ENCODE peak calls at places on chromosomes 13 and 19, in seven cellular contexts. H, Q, Z, R, B, V and X are unnamed samples.

GRCh38 chr19:39388657-39389056 is 2.2 kb downstream of the PAF1 start:
- DNase-seq in R (no peak), Z (no peak), B (no peak), H (no peak), V (no peak), Q (no peak), X (no peak)

GRCh38 chr19:29690842-29691241 is 24.2 kb downstream of the C19orf12 start:
- DNase-seq in Z (peak), R (no peak), V (no peak), B (peak), H (no peak), Q (no peak), X (peak)

GRCh38 chr19:36672368-36672767 is 5.7 kb upstream of the ZNF461 start:
- DNase-seq in Q (no peak), V (no peak), H (no peak), Z (no peak), B (no peak), R (no peak), X (no peak)

GRCh38 chr19:29665215-29665825 is at the start of gene PLEKHF1:
- DNase-seq in Z (peak), V (peak), R (peak), B (peak), Q (no peak), H (peak), X (peak)

GRCh38 chr13:55566779-55567178 is 1573.9 kb upstream of the PRR20A start:
- DNase-seq in R (no peak), Q (no peak), H (no peak), Z (no peak), B (no peak), V (no peak), X (no peak)

GRCh38 chr13:95136638-95137037 is 164.6 kb downstream of the ABCC4 start:
- DNase-seq in Q (no peak), Z (no peak), H (no peak), B (no peak), V (no peak), R (peak), X (no peak)

GRCh38 chr19:47130589-47131168 is at the start of gene SAE1:
- DNase-seq in Q (peak), Z (peak), R (peak), B (peak), V (peak), H (peak), X (peak)

GRCh38 chr19:5674734-5675133 is 5.6 kb downstream of the MICOS13 start:
- DNase-seq in Q (no peak), V (no peak), H (no peak), R (no peak), Z (no peak), B (no peak), X (no peak)

GRCh38 chr13:107743983-107744382 is 471.4 kb downstream of the LIG4 start:
- DNase-seq in B (no peak), V (no peak), R (no peak), Q (no peak), H (no peak), Z (no peak), X (peak)

GRCh38 chr13:18628428-18628827 is 553.2 kb downstream of the TUBA3C start:
- DNase-seq in H (peak), V (no peak), B (no peak), R (no peak), Z (no peak), Q (no peak), X (no peak)

GRCh38 chr19:17703823-17704463 is 15.3 kb upstream of the MAP1S start:
- DNase-seq in H (no peak), V (peak), B (no peak), Q (no peak), Z (peak), R (peak), X (peak)

DNA sequence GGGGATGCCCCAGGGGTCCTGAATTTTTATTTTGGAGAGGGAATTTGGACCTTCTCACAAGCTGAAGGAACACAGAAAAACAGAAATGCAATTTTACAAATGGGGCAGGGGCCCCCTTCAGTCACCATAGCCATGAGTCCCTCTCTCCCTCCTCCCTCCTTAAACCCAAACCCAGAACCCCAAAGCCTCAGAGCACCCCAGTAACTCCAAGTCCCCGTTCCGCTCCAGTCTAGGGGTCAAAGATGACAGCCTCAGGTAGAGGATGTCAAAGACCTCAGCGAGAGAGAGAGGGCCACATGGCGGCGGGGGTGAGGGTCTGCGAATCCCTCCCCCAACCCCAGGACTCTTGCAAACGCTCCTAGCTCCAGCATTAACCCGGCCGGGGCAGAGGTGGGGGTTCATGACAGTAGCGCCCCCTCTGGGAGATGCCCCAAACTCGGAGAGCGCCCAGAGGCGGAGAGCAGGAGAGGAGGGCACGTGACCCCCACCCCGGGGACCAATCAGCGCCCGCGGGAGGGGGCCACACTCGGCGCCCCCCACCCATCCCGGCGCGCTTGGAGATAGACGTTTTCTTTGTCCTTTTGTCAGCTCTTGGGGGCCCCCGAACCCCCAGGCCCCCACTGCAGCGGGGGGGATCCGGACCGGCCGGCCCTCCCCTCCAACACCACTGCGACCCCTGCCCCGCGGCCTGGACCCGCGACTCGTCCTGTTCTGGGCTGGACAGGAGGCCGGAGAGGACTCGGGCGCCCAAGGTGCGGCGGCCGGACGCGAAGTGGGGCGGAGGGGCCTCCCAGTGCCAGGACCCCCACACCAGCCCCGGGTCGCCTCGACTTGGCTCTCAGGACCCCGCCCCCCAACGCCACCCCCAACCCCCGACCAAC is 20.8 kb upstream of the SEMA6B start:
- DNase-seq in Q (no peak), B (no peak), R (no peak), V (no peak), Z (no peak), H (no peak), X (no peak)
- TF ChIP-seq CTCF in Q (peak), B (no peak), R (no peak), V (peak), Z (no peak), H (no peak), X (peak)

GRCh38 chr19:31139871-31140505 is 209.2 kb downstream of the TSHZ3 start:
- DNase-seq in Z (peak), Q (peak), V (no peak), H (no peak), R (no peak), B (no peak), X (peak)
- H3K4me3 ChIP-seq in Z (no peak), Q (no peak), V (no peak), H (no peak), R (no peak), B (no peak), X (no peak)

GRCh38 chr19:23996549-23996948 is 81.9 kb downstream of the ZNF726 start:
- DNase-seq in Z (no peak), R (no peak), H (no peak), B (no peak), Q (no peak), V (no peak), X (peak)
- TF ChIP-seq CTCF in Z (peak), R (no peak), H (peak), B (peak), Q (no peak), V (peak), X (peak)

GRCh38 chr13:43786766-43787517 is at the start of gene ENOX1:
- DNase-seq in V (peak), H (peak), Z (peak), Q (no peak), R (peak), B (peak), X (peak)

GRCh38 chr13:43784491-43784890 is 2.3 kb downstream of the ENOX1 start:
- DNase-seq in B (no peak), V (no peak), Z (no peak), R (no peak), H (no peak), Q (no peak), X (peak)

GRCh38 chr13:43786472-43786765 is 353 bp downstream of the ENOX1 start:
- DNase-seq in H (no peak), Q (no peak), B (peak), Z (no peak), V (no peak), R (no peak), X (no peak)

GRCh38 chr13:43785166-43785680 is 1.5 kb downstream of the ENOX1 start:
- DNase-seq in R (no peak), Z (no peak), H (no peak), Q (no peak), B (no peak), V (no peak), X (no peak)

GRCh38 chr13:43785681-43786471 is 896 bp downstream of the ENOX1 start:
- DNase-seq in Z (peak), B (peak), R (peak), V (peak), Q (no peak), H (peak), X (peak)
- H3K4me3 ChIP-seq in Z (peak), B (peak), R (peak), V (peak), Q (peak), H (peak), X (peak)

GRCh38 chr13:93182406-93182805 is 44.2 kb upstream of the GPC6 start:
- DNase-seq in Z (no peak), V (no peak), B (no peak), H (no peak), Q (no peak), R (no peak), X (peak)

GRCh38 chr13:93180376-93180966 is 46.1 kb upstream of the GPC6 start:
- DNase-seq in Q (peak), H (no peak), B (no peak), V (no peak), R (no peak), Z (peak), X (peak)

DNA sequence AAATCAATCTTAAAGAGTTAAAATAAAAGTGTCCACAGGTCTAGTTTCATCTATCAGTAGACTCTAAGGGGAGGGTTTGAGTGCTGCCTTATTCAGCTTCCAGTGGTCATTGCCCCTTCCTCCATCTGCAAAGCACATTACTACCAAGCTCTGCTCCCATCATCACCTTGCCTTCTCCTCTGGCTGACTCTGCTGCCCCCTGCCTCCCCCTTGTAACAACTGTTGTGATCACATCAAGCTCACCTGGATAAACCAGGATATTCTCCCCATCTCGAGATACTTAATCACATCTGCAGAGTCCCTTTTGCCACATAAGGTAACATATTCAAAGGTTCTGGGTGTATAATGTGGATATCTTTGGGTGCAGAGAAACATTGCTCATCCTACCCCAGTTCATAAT is 43.3 kb upstream of the GPC6 start:
- DNase-seq in Z (no peak), V (no peak), R (no peak), Q (no peak), B (no peak), H (no peak), X (no peak)
- TF ChIP-seq CTCF in Z (no peak), V (no peak), R (no peak), Q (no peak), B (no peak), H (no peak), X (no peak)

GRCh38 chr19:41554902-41555301 is 21.1 kb upstream of the CEACAM21 start:
- DNase-seq in H (no peak), R (no peak), V (no peak), Z (no peak), B (no peak), Q (no peak), X (no peak)
- H3K4me3 ChIP-seq in H (no peak), R (no peak), V (no peak), Z (no peak), B (no peak), Q (no peak), X (no peak)

GRCh38 chr19:31249217-31249616 is 100.0 kb downstream of the TSHZ3 start:
- DNase-seq in V (no peak), B (no peak), R (no peak), H (no peak), Z (no peak), Q (no peak), X (no peak)
- TF ChIP-seq CTCF in V (peak), B (no peak), R (no peak), H (peak), Z (no peak), Q (no peak), X (peak)

GRCh38 chr13:51786425-51787010 is 17.4 kb downstream of the DHRS12 start:
- DNase-seq in B (no peak), Z (no peak), Q (no peak), R (no peak), V (no peak), H (no peak), X (peak)
- H3K4me3 ChIP-seq in B (no peak), Z (no peak), Q (no peak), R (no peak), V (no peak), H (no peak), X (no peak)